ENCODE peak calls at places on chromosome 16, in six cellular contexts. I is IMR-90; X is NB4; J is ELR; Q is stimulated activated CD8-positive, alpha-beta memory T cell treated with anti-CD3 and anti-CD28 coated beads, Interleukin-4, amount 100 ng/mL, for 48 hours; C is activated T-helper 1 cell treated with anti-CD3 and anti-CD28 coated beads, Interleukin-12 subunit alpha, Interleukin-12 subunit beta, Interleukin-2, Interleukin-4 antibody, amounts not matched to agents 30 ng/mL and 10 ng/mL and 1 ng/mL, durations not matched to agents 14 hours and 24 hours and 36 hours. S is an unnamed sample.

GRCh38 chr16:2724816-2725348 is 4.9 kb upstream of the PRSS27 start:
- DNase-seq in I (no peak), X (no peak), J (no peak), Q (no peak), C (no peak), S (no peak)

GRCh38 chr16:75193265-75193650 is 13.7 kb downstream of the CTRB2 start:
- DNase-seq in I (no peak), X (no peak), J (no peak), Q (no peak), C (no peak), S (no peak)

GRCh38 chr16:14151256-14152030 is 80.3 kb downstream of the MRTFB start:
- DNase-seq in I (no peak), X (no peak), J (no peak), Q (no peak), C (no peak), S (peak)

GRCh38 chr16:31714899-31715504 is 158.6 kb upstream of the ZNF267 start:
- DNase-seq in I (no peak), X (no peak), J (no peak), Q (no peak), C (no peak), S (no peak)

GRCh38 chr16:23509441-23509754 is 896 bp downstream of the GGA2 start:
- DNase-seq in I (no peak), X (no peak), J (no peak), Q (no peak), C (no peak), S (no peak)

GRCh38 chr16:3859875-3860274 is 20.6 kb downstream of the CREBBP start:
- DNase-seq in I (no peak), X (no peak), J (no peak), Q (no peak), C (no peak), S (no peak)

GRCh38 chr16:66878067-66878466 is 2.2 kb upstream of the PDP2 start:
- DNase-seq in I (no peak), X (peak), J (peak), Q (peak), C (no peak), S (no peak)

GRCh38 chr16:84893849-84894599 is 74.2 kb downstream of the CRISPLD2 start:
- DNase-seq in I (no peak), X (peak), J (no peak), Q (no peak), C (no peak), S (no peak)

GRCh38 chr16:72939247-72939646 is 108.7 kb downstream of the ZFHX3 start:
- DNase-seq in I (peak), X (no peak), J (no peak), Q (no peak), C (no peak), S (peak)

S was measured in fibroblast of pulmonary artery.